ENCODE peak calls at places on chromosome 19, in six cellular contexts. A is endothelial cell of umbilical vein, R is epithelial cell of proximal tubule, Z is endodermal cell, V is fibroblast of pulmonary artery, J is fibroblast of mammary gland. U is an unnamed sample.

GRCh38 chr19:18396471-18397241 is 766 bp downstream of the LRRC25 start:
- DNase-seq in A (no peak), R (no peak), Z (no peak), V (no peak), J (no peak), U (no peak)

GRCh38 chr19:40283414-40284250 is 1.5 kb downstream of the AKT2 start:
- DNase-seq in A (peak; percentile 8), R (no peak), Z (no peak), V (peak; percentile 18), J (no peak), U (peak; percentile 59)

GRCh38 chr19:55590621-55591020 is 8.7 kb downstream of the FIZ1 start:
- DNase-seq in A (no peak), R (no peak), Z (peak; percentile 68), V (no peak), J (no peak), U (no peak)

GRCh38 chr19:29480507-29480906 is 45.3 kb upstream of the VSTM2B start:
- DNase-seq in A (no peak), R (no peak), Z (peak; percentile 18), V (no peak), J (no peak), U (peak; percentile 58)

GRCh38 chr19:14441041-14441938 is 8.2 kb downstream of the PKN1 start:
- DNase-seq in A (no peak), R (no peak), Z (no peak), V (no peak), J (no peak), U (no peak)

GRCh38 chr19:6807291-6807690 is 34.8 kb downstream of the VAV1 start:
- DNase-seq in A (no peak), R (no peak), Z (no peak), V (no peak), J (no peak), U (no peak)

GRCh38 chr19:3360494-3361383 is 5.6 kb upstream of the NFIC start:
- DNase-seq in A (peak; percentile 47), R (no peak), Z (peak; percentile 63), V (no peak), J (peak; percentile 32), U (no peak)

GRCh38 chr19:1601613-1602064 is 3.6 kb downstream of the UQCR11 start:
- DNase-seq in A (no peak), R (no peak), Z (no peak), V (no peak), J (no peak), U (no peak)

GRCh38 chr19:46861691-46862503 is 1.1 kb downstream of the ARHGAP35 start:
- DNase-seq in A (peak; percentile 33), R (no peak), Z (peak; percentile 65), V (no peak), J (peak; percentile 24), U (no peak)

GRCh38 chr19:3210347-3211017 is 14.0 kb upstream of the CELF5 start:
- DNase-seq in A (peak; percentile 40), R (no peak), Z (peak; percentile 92), V (peak; percentile 33), J (peak; percentile 37), U (no peak)

GRCh38 chr19:36093146-36093662 is 17.7 kb upstream of the OVOL3 start:
- DNase-seq in A (no peak), R (no peak), Z (no peak), V (no peak), J (peak; percentile 17), U (no peak)

GRCh38 chr19:33430674-33431277 is 57.3 kb downstream of the CEBPG start:
- DNase-seq in A (peak; percentile 65), R (no peak), Z (peak; percentile 92), V (peak; percentile 75), J (peak; percentile 63), U (peak; percentile 85)

GRCh38 chr19:46073268-46073922 is 32.6 kb upstream of the IGFL4 start:
- DNase-seq in A (no peak), R (no peak), Z (no peak), V (no peak), J (no peak), U (no peak)

GRCh38 chr19:41330946-41331678 is 21.1 kb downstream of the CCDC97 start:
- DNase-seq in A (no peak), R (no peak), Z (peak; percentile 58), V (no peak), J (no peak), U (no peak)

GRCh38 chr19:36686365-36687213 is 823 bp upstream of the ZNF567 start:
- DNase-seq in A (no peak), R (peak; percentile 1), Z (peak; percentile 52), V (peak; percentile 14), J (peak; percentile 16), U (no peak)

GRCh38 chr19:18591735-18592385 is 3.3 kb downstream of the REX1BD start:
- DNase-seq in A (no peak), R (no peak), Z (no peak), V (no peak), J (peak; percentile 85), U (no peak)

GRCh38 chr19:15836345-15836594 is 20.8 kb upstream of the OR10H1 start:
- DNase-seq in A (peak; percentile 30), R (no peak), Z (no peak), V (peak; percentile 6), J (peak; percentile 3), U (no peak)

GRCh38 chr19:6374179-6374709 is 1.5 kb downstream of the PSPN start:
- DNase-seq in A (no peak), R (no peak), Z (no peak), V (no peak), J (no peak), U (peak; percentile 94)

GRCh38 chr19:1291761-1292418 is 6.2 kb downstream of the EFNA2 start:
- DNase-seq in A (no peak), R (no peak), Z (no peak), V (no peak), J (no peak), U (no peak)

GRCh38 chr19:35755550-35756371 is 1.1 kb downstream of the HSPB6 start:
- DNase-seq in A (no peak), R (no peak), Z (peak; percentile 60), V (peak; percentile 76), J (peak; percentile 88), U (no peak)

GRCh38 chr19:23822735-23823134 is 64.0 kb upstream of the ZNF681 start:
- DNase-seq in A (no peak), R (no peak), Z (no peak), V (no peak), J (no peak), U (no peak)

DNA sequence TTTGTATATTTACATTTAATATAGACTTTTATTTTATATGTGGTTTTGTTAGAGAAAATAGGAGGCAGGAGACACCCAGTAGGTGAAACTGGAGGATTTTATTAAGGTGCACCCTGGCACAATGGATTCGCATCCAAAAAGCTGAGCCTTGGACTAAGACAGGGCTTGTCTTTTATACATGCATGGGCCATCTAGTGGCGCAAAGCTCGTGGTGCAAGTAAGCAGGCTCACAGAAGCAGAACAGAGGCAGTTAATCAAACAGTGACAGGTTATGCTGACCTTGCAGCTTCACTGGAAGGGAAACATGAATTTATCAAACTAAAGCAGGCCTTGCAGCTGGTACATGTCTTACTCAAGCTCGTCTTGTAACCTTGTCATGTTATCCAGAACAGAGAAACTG is 58.8 kb upstream of the ZNF681 start:
- DNase-seq in A (no peak), R (no peak), Z (peak; percentile 75), V (peak; percentile 8), J (peak; percentile 17), U (no peak)
- TF ChIP-seq CTCF in A (peak; percentile 7), R (peak; percentile 63), Z (peak; percentile 70), V (peak; percentile 30), J (peak; percentile 38), U (peak; percentile 52)

GRCh38 chr19:38290631-38291147 is 13.4 kb upstream of the C19orf33 start:
- DNase-seq in A (no peak), R (peak; percentile 78), Z (no peak), V (peak; percentile 76), J (peak; percentile 94), U (no peak)
- TF ChIP-seq CTCF in A (no peak), R (no peak), Z (no peak), V (no peak), J (no peak), U (no peak)

GRCh38 chr19:43316591-43317319 is 36.7 kb upstream of the CD177 start:
- DNase-seq in A (no peak), R (no peak), Z (peak; percentile 96), V (peak; percentile 11), J (peak; percentile 40), U (no peak)
- TF ChIP-seq CTCF in A (no peak), R (peak; percentile 54), Z (peak; percentile 49), V (peak; percentile 25), J (peak; percentile 43), U (peak; percentile 44)

GRCh38 chr19:10132848-10133350 is 13.2 kb upstream of the EIF3G start:
- DNase-seq in A (no peak), R (no peak), Z (no peak), V (no peak), J (no peak), U (no peak)
- TF ChIP-seq CTCF in A (no peak), R (no peak), Z (no peak), V (no peak), J (no peak), U (no peak)

GRCh38 chr19:7872306-7873204 is 1.6 kb downstream of the PRR36 start:
- DNase-seq in A (no peak), R (no peak), Z (no peak), V (no peak), J (no peak), U (peak; percentile 92)

GRCh38 chr19:7873304-7874079 is 698 bp downstream of the PRR36 start:
- DNase-seq in A (no peak), R (no peak), Z (peak; percentile 67), V (no peak), J (no peak), U (no peak)

GRCh38 chr19:7877249-7877836 is 3.2 kb upstream of the PRR36 start:
- DNase-seq in A (no peak), R (no peak), Z (no peak), V (no peak), J (no peak), U (no peak)

GRCh38 chr19:7874080-7874856 is at the start of gene PRR36:
- DNase-seq in A (peak; percentile 35), R (no peak), Z (peak; percentile 95), V (no peak), J (no peak), U (no peak)

GRCh38 chr19:7874857-7875393 is 735 bp upstream of the PRR36 start:
- DNase-seq in A (no peak), R (no peak), Z (no peak), V (no peak), J (no peak), U (no peak)
- TF ChIP-seq CTCF in A (no peak), R (no peak), Z (no peak), V (no peak), J (no peak), U (no peak)